ENCODE peak calls at places on chromosomes 4 and X, in five cellular contexts. M is GM23338, J is GM12878, C is HepG2, F is K562. P is an unnamed sample.

GRCh38 chr4:139018501-139018900 is 2.9 kb downstream of the NOCT start:
- DNase-seq in M (no peak), C (no peak), J (no peak), F (no peak), P (no peak)

GRCh38 chr4:172927096-172927495 is 241.5 kb upstream of the GALNT7 start:
- DNase-seq in J (no peak), M (no peak), F (no peak), C (no peak), P (no peak)

GRCh38 chr4:14841801-14842748 is 160.2 kb upstream of the CPEB2 start:
- DNase-seq in M (no peak), C (no peak), F (no peak), J (no peak), P (peak; percentile 6)

GRCh38 chrX:148311544-148311943 is 188.9 kb upstream of the AFF2 start:
- DNase-seq in J (no peak), C (no peak), M (no peak), F (no peak), P (no peak)

GRCh38 chrX:22135171-22135711 is 103.1 kb downstream of the PHEX start:
- DNase-seq in C (no peak), M (no peak), J (no peak), F (no peak), P (no peak)

GRCh38 chr4:82561745-82562552 is at the start of gene TMEM150C:
- DNase-seq in J (no peak), C (no peak), M (peak; percentile 71), F (no peak), P (peak; percentile 48)

GRCh38 chr4:88522702-88523324 is 763 bp downstream of the PYURF start:
- DNase-seq in M (peak; percentile 41), F (peak; percentile 39), J (no peak), C (peak; percentile 9), P (peak; percentile 30)

GRCh38 chr4:76447326-76447954 is 12.4 kb downstream of the SHROOM3 start:
- DNase-seq in J (no peak), M (no peak), F (no peak), C (no peak), P (no peak)

GRCh38 chrX:100376581-100376980 is 33.5 kb downstream of the PCDH19 start:
- DNase-seq in C (no peak), J (no peak), F (no peak), M (no peak), P (no peak)

GRCh38 chr4:181520790-181521189 is 722.4 kb upstream of the TENM3 start:
- DNase-seq in J (no peak), M (no peak), C (no peak), F (no peak), P (no peak)

GRCh38 chr4:126123933-126124332 is 809.2 kb downstream of the FAT4 start:
- DNase-seq in F (no peak), M (no peak), C (no peak), J (no peak), P (no peak)

GRCh38 chrX:378443-378842 is 8.3 kb downstream of the PPP2R3B start:
- DNase-seq in J (no peak), M (no peak), F (no peak), C (no peak), P (no peak)

GRCh38 chr4:93228021-93228420 is 600.5 kb upstream of the ATOH1 start:
- DNase-seq in F (no peak), C (no peak), J (no peak), M (no peak), P (no peak)

GRCh38 chr4:188021548-188022249 is 26.1 kb downstream of the ZFP42 start:
- DNase-seq in F (no peak), M (no peak), C (no peak), J (no peak), P (no peak)

GRCh38 chr4:82201805-82202636 is 171.8 kb downstream of the HNRNPD start:
- DNase-seq in J (no peak), F (peak; percentile 13), M (peak; percentile 91), C (peak; percentile 49), P (no peak)

GRCh38 chr4:138003248-138003647 is 238.9 kb downstream of the SLC7A11 start:
- DNase-seq in C (no peak), M (no peak), J (no peak), F (no peak), P (no peak)
- TF ChIP-seq JUNB in C (no peak), M (no peak), J (peak; percentile 92), F (no peak), P (no peak)

GRCh38 chrX:138775501-138775900 is 64.0 kb upstream of the FGF13 start:
- DNase-seq in M (peak; percentile 37), J (no peak), C (peak; percentile 0), F (peak; percentile 27), P (peak; percentile 5)
- TF ChIP-seq JUNB in M (no peak), J (no peak), C (no peak), F (no peak), P (no peak)

GRCh38 chrX:130171446-130172126 is at the start of gene RAB33A:
- DNase-seq in F (no peak), J (no peak), M (peak; percentile 50), C (no peak), P (no peak)
- TF ChIP-seq JUNB in F (no peak), J (no peak), M (no peak), C (no peak), P (no peak)

DNA sequence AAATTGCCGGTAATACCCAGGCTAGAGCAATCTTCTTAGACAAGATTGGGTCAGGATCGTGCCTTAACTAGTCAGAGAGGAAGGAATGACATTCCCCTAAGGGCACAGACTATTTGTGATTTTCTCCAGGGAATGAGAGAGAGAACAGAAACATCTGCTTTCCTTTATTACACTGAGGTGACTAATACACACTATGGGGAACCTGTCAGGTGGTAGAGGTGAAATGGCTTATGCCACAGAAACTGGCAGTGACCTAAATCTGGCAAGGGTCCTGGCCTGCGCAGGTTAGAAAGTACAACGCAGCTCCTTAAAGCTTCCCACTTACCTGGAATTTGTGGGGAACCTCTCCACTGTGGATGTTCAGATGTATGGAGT is 16.6 kb upstream of the HPGD start:
- DNase-seq in C (no peak), M (no peak), J (no peak), F (no peak), P (no peak)
- TF ChIP-seq JUNB in C (no peak), M (no peak), J (no peak), F (no peak), P (no peak)

DNA sequence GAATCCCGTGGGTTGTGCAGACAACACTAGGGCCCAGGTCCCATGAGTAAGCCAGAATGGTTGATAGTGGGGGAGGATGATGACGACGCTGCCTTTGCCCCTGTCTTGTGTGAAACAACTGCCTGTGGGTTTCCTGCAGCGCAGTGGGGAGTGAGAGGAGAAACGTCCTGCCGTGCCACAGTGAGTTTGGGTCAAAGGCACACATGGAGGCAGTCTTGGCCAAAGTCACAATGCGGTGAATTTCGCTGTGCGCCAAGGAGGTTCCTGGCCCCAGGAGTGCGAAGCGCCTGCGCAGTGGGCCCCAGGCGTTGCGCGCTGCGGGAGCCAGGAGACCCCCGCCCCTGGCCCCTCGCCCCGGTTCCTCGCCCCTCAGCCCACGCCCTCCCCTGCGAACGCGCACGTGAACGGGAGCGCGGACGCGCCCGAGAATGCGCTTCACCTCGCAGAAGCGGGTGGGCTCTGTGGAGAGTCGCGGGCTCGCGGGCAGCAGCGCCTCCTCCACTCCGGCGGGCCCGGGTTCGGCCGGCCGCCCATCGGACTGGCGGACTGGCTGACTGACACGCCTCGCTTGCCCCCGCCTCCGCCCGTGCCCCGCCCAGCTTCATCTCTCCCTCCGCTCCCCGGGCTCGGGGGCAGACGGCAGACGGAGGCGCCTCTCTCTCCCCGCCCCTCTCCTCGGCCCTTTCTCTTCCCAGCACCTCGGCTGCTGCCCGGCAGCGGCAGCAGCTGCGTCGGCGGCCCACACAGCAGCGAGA is at the start of gene NUDT10:
- DNase-seq in C (no peak), J (no peak), M (peak; percentile 81), F (no peak), P (peak; percentile 12)
- TF ChIP-seq JUNB in C (no peak), J (no peak), M (no peak), F (no peak), P (no peak)

GRCh38 chrX:93977641-93978040 is 303.6 kb downstream of the FAM133A start:
- DNase-seq in J (no peak), C (no peak), M (no peak), F (no peak), P (no peak)
- TF ChIP-seq JUNB in J (no peak), C (no peak), M (no peak), F (no peak), P (no peak)